ENCODE peak calls at places on chromosomes 4 and X, in eight cellular contexts. R is cardiac muscle cell; E is CD4-positive, alpha-beta T cell; A is H54; X is neural progenitor cell; G is stimulated activated CD4-positive, alpha-beta T cell treated with anti-CD3 and anti-CD28 coated beads, Interleukin-4, amount 100 ng/mL, for 48 hours; K is astrocyte of the cerebellum; U is AG09319. L is an unnamed sample.

GRCh38 chr4:61648264-61648663 is 448.1 kb downstream of the ADGRL3 start:
- DNase-seq in G (no peak), A (no peak), U (no peak), X (no peak), E (no peak), K (no peak), R (no peak), L (no peak)

GRCh38 chr4:3197366-3198105 is 51.4 kb upstream of the MSANTD1 start:
- DNase-seq in A (no peak), X (no peak), K (no peak), E (no peak), G (no peak), U (no peak), R (no peak), L (no peak)

GRCh38 chr4:140904904-140905303 is 148.7 kb upstream of the TBC1D9 start:
- DNase-seq in U (no peak), G (no peak), K (no peak), E (no peak), R (no peak), X (no peak), A (no peak), L (no peak)

GRCh38 chrX:3548743-3549441 is 164.6 kb downstream of the PRKX start:
- DNase-seq in K (peak), X (peak), E (no peak), R (peak), U (peak), A (no peak), G (no peak), L (peak)

GRCh38 chr4:63218837-63219236 is 1190.4 kb downstream of the TECRL start:
- DNase-seq in E (no peak), K (no peak), A (no peak), R (no peak), G (no peak), U (no peak), X (peak), L (no peak)

GRCh38 chr4:181752516-181752915 is 490.7 kb upstream of the TENM3 start:
- DNase-seq in R (no peak), X (no peak), U (no peak), G (no peak), E (no peak), K (peak), A (no peak), L (no peak)

GRCh38 chr4:179110356-179110755 is 1668.1 kb upstream of the AGA start:
- DNase-seq in X (no peak), R (no peak), A (peak), U (no peak), K (peak), G (no peak), E (no peak), L (no peak)

GRCh38 chr4:6909970-6910339 is 329 bp downstream of the TBC1D14 start:
- DNase-seq in U (no peak), K (no peak), R (peak), E (no peak), X (peak), G (no peak), A (no peak), L (no peak)

GRCh38 chrX:42967681-42968080 is 189.7 kb upstream of the PPP1R2C start:
- DNase-seq in R (no peak), K (no peak), G (no peak), U (no peak), E (no peak), X (no peak), A (no peak), L (no peak)

GRCh38 chrX:119990409-119990994 is 47.0 kb upstream of the NKAP start:
- DNase-seq in K (no peak), E (no peak), G (no peak), U (no peak), R (no peak), A (no peak), X (peak), L (no peak)

GRCh38 chrX:50081282-50081955 is 119.4 kb downstream of the AKAP4 start:
- DNase-seq in X (peak), K (no peak), R (peak), U (no peak), A (no peak), E (no peak), G (no peak), L (peak)

GRCh38 chrX:112512509-112512908 is 167.2 kb downstream of the LHFPL1 start:
- DNase-seq in R (peak), G (no peak), A (no peak), U (no peak), K (no peak), X (peak), E (no peak), L (no peak)

GRCh38 chr4:100875296-100876040 is 357.6 kb upstream of the EMCN start:
- DNase-seq in G (no peak), E (no peak), R (no peak), U (no peak), X (no peak), K (no peak), A (no peak), L (no peak)

GRCh38 chrX:31889028-31889427 is 817.2 kb upstream of the FTHL17 start:
- DNase-seq in G (no peak), U (no peak), A (no peak), X (no peak), R (no peak), E (no peak), K (no peak), L (no peak)

GRCh38 chr4:157791236-157791635 is 381.6 kb downstream of the GASK1B start:
- DNase-seq in G (no peak), R (no peak), X (no peak), U (no peak), E (no peak), A (no peak), K (no peak), L (no peak)

GRCh38 chrX:49627030-49627777 is 28.4 kb downstream of the GAGE1 start:
- DNase-seq in R (no peak), G (no peak), U (no peak), K (no peak), X (peak), A (peak), E (no peak), L (no peak)

GRCh38 chr4:139978692-139979091 is 175.3 kb downstream of the MAML3 start:
- DNase-seq in E (no peak), U (no peak), X (no peak), K (no peak), G (no peak), A (no peak), R (no peak), L (no peak)

GRCh38 chr4:84956014-84956413 is 10.5 kb downstream of the WDFY3 start:
- DNase-seq in X (no peak), R (peak), K (no peak), G (no peak), E (no peak), A (no peak), U (no peak), L (no peak)

GRCh38 chrX:39972340-39972739 is 125.4 kb downstream of the BCOR start:
- DNase-seq in X (no peak), G (no peak), R (no peak), E (no peak), U (no peak), A (no peak), K (no peak), L (no peak)

GRCh38 chrX:10926404-10926803 is 184.7 kb upstream of the HCCS start:
- DNase-seq in G (no peak), U (no peak), K (no peak), A (no peak), X (no peak), E (no peak), R (no peak), L (no peak)

GRCh38 chr4:8164194-8164565 is 5.6 kb upstream of the ABLIM2 start:
- DNase-seq in A (no peak), K (no peak), G (no peak), U (no peak), X (no peak), R (no peak), E (no peak), L (no peak)

GRCh38 chr4:132592340-132592739 is 556.8 kb upstream of the PCDH10 start:
- DNase-seq in G (no peak), U (no peak), R (no peak), A (no peak), X (no peak), K (no peak), E (no peak), L (no peak)

GRCh38 chrX:54042609-54043010 is 1.7 kb downstream of the PHF8 start:
- DNase-seq in U (peak), A (no peak), R (peak), G (no peak), K (peak), E (peak), X (peak), L (peak)

GRCh38 chr4:57063518-57063917 is 46.7 kb downstream of the IGFBP7 start:
- DNase-seq in R (no peak), K (no peak), X (no peak), E (no peak), U (no peak), A (no peak), G (no peak), L (no peak)

GRCh38 chrX:137771537-137771936 is 205.6 kb downstream of the ZIC3 start:
- DNase-seq in K (no peak), U (no peak), X (no peak), G (no peak), A (no peak), R (no peak), E (no peak), L (no peak)

GRCh38 chr4:121108557-121108956 is 36.2 kb upstream of the NDNF start:
- DNase-seq in U (no peak), K (no peak), E (no peak), A (no peak), R (no peak), G (no peak), X (no peak), L (no peak)

GRCh38 chr4:3045500-3045850 is 28.9 kb downstream of the HTT-AS start:
- DNase-seq in A (no peak), R (no peak), G (peak), E (peak), X (no peak), K (peak), U (no peak), L (no peak)

GRCh38 chrX:154315416-154315815 is 19.8 kb downstream of the TKTL1 start:
- DNase-seq in R (no peak), U (no peak), X (no peak), E (no peak), G (no peak), A (no peak), K (no peak), L (no peak)

GRCh38 chr4:78031457-78031856 is 25.7 kb upstream of the FRAS1 start:
- DNase-seq in X (no peak), G (no peak), K (no peak), A (no peak), E (no peak), U (no peak), R (no peak), L (no peak)

GRCh38 chrX:107978080-107978479 is 4.1 kb downstream of the TEX13B start:
- DNase-seq in X (no peak), R (no peak), U (no peak), G (no peak), A (no peak), E (no peak), K (no peak), L (no peak)

GRCh38 chrX:150018931-150019331 is 80.6 kb upstream of the EOLA2 start:
- DNase-seq in X (no peak), E (no peak), G (no peak), R (no peak), A (no peak), K (no peak), U (peak), L (no peak)

GRCh38 chrX:41956027-41956426 is 32.7 kb upstream of the CASK start:
- DNase-seq in R (peak), U (no peak), E (no peak), A (no peak), G (no peak), X (no peak), K (no peak), L (no peak)

GRCh38 chr4:93814722-93815121 is 13.8 kb upstream of the ATOH1 start:
- DNase-seq in R (no peak), G (no peak), U (no peak), A (no peak), E (no peak), X (no peak), K (no peak), L (no peak)

GRCh38 chr4:98694076-98694475 is 35.7 kb upstream of the TSPAN5 start:
- DNase-seq in R (no peak), E (no peak), U (no peak), K (no peak), G (no peak), A (no peak), X (no peak), L (no peak)

GRCh38 chrX:110218591-110218990 is 99.3 kb downstream of the AMMECR1 start:
- DNase-seq in A (no peak), U (no peak), G (no peak), R (no peak), E (no peak), K (no peak), X (no peak), L (no peak)

GRCh38 chr4:61540944-61541343 is 340.8 kb downstream of the ADGRL3 start:
- DNase-seq in X (no peak), U (no peak), R (peak), A (no peak), K (no peak), G (no peak), E (no peak), L (no peak)

GRCh38 chr4:120927758-120928409 is 5.4 kb upstream of the PRDM5 start:
- DNase-seq in E (no peak), K (no peak), A (no peak), G (no peak), R (no peak), X (no peak), U (no peak), L (no peak)